ENCODE peak calls at places on chromosomes 7 and 10, in five cellular contexts. One of them, this sample, is unnamed.

GRCh38 chr7:41238851-41239331 is 464.0 kb downstream of the INHBA start:
- DNase-seq in stomach: no peak
- DNase-seq in foreskin keratinocyte: peak; percentile 89
- DNase-seq in fibroblast of villous mesenchyme: peak; percentile 17
- DNase-seq in neural crest cell: no peak
- DNase-seq in this sample: peak; percentile 23

GRCh38 chr10:132169766-132170560 is 16.8 kb upstream of the DPYSL4 start:
- DNase-seq in stomach: no peak
- DNase-seq in foreskin keratinocyte: no peak
- DNase-seq in fibroblast of villous mesenchyme: no peak
- DNase-seq in neural crest cell: no peak
- DNase-seq in this sample: no peak

GRCh38 chr7:141208539-141208938 is 134.7 kb downstream of the TMEM178B start:
- DNase-seq in stomach: no peak
- DNase-seq in foreskin keratinocyte: peak; percentile 5
- DNase-seq in fibroblast of villous mesenchyme: no peak
- DNase-seq in neural crest cell: no peak
- DNase-seq in this sample: no peak

GRCh38 chr7:157660971-157661610 is 324.3 kb downstream of the DNAJB6 start:
- DNase-seq in stomach: no peak
- DNase-seq in foreskin keratinocyte: no peak
- DNase-seq in fibroblast of villous mesenchyme: no peak
- DNase-seq in neural crest cell: no peak
- DNase-seq in this sample: no peak

GRCh38 chr7:156816943-156817572 is 75.9 kb downstream of the LMBR1 start:
- DNase-seq in stomach: no peak
- DNase-seq in foreskin keratinocyte: no peak
- DNase-seq in fibroblast of villous mesenchyme: peak; percentile 33
- DNase-seq in neural crest cell: no peak
- DNase-seq in this sample: no peak

GRCh38 chr7:129750091-129750870 is 138.8 kb downstream of the NRF1 start:
- DNase-seq in stomach: no peak
- DNase-seq in foreskin keratinocyte: no peak
- DNase-seq in fibroblast of villous mesenchyme: no peak
- DNase-seq in neural crest cell: no peak
- DNase-seq in this sample: no peak

GRCh38 chr7:110587294-110587693 is 503.6 kb upstream of the LRRN3 start:
- DNase-seq in stomach: no peak
- DNase-seq in foreskin keratinocyte: no peak
- DNase-seq in fibroblast of villous mesenchyme: no peak
- DNase-seq in neural crest cell: no peak
- DNase-seq in this sample: no peak

GRCh38 chr10:59524373-59524772 is 162.0 kb upstream of the FAM13C start:
- DNase-seq in stomach: no peak
- DNase-seq in foreskin keratinocyte: no peak
- DNase-seq in fibroblast of villous mesenchyme: no peak
- DNase-seq in neural crest cell: no peak
- DNase-seq in this sample: no peak

GRCh38 chr10:17049195-17049594 is 80.4 kb downstream of the CUBN start:
- DNase-seq in stomach: no peak
- DNase-seq in foreskin keratinocyte: peak; percentile 54
- DNase-seq in fibroblast of villous mesenchyme: no peak
- DNase-seq in neural crest cell: no peak
- DNase-seq in this sample: no peak

GRCh38 chr10:15642095-15642494 is 77.6 kb downstream of the ITGA8 start:
- DNase-seq in stomach: no peak
- DNase-seq in foreskin keratinocyte: no peak
- DNase-seq in fibroblast of villous mesenchyme: peak; percentile 14
- DNase-seq in neural crest cell: no peak
- DNase-seq in this sample: no peak

GRCh38 chr7:2480071-2480410 is 3.8 kb upstream of the GRIFIN start:
- DNase-seq in stomach: no peak
- DNase-seq in foreskin keratinocyte: no peak
- DNase-seq in fibroblast of villous mesenchyme: no peak
- DNase-seq in neural crest cell: no peak
- DNase-seq in this sample: peak; percentile 53

GRCh38 chr7:158782638-158783490 is 46.4 kb downstream of the ESYT2 start:
- DNase-seq in stomach: no peak
- DNase-seq in foreskin keratinocyte: peak; percentile 51
- DNase-seq in fibroblast of villous mesenchyme: peak; percentile 63
- DNase-seq in neural crest cell: no peak
- DNase-seq in this sample: no peak

GRCh38 chr10:110775406-110775805 is 96.3 kb upstream of the PDCD4 start:
- DNase-seq in stomach: no peak
- DNase-seq in foreskin keratinocyte: no peak
- DNase-seq in fibroblast of villous mesenchyme: no peak
- DNase-seq in neural crest cell: no peak
- DNase-seq in this sample: no peak

GRCh38 chr10:116270691-116271592 is 2.1 kb downstream of the GFRA1 start:
- DNase-seq in stomach: no peak
- DNase-seq in foreskin keratinocyte: no peak
- DNase-seq in fibroblast of villous mesenchyme: no peak
- DNase-seq in neural crest cell: peak; percentile 29
- DNase-seq in this sample: peak; percentile 60

GRCh38 chr10:63241898-63242297 is 108.8 kb downstream of the NRBF2 start:
- DNase-seq in stomach: no peak
- DNase-seq in foreskin keratinocyte: no peak
- DNase-seq in fibroblast of villous mesenchyme: no peak
- DNase-seq in neural crest cell: no peak
- DNase-seq in this sample: no peak

GRCh38 chr10:69345890-69346474 is 67.7 kb downstream of the HK1 start:
- DNase-seq in stomach: no peak
- DNase-seq in foreskin keratinocyte: no peak
- DNase-seq in fibroblast of villous mesenchyme: no peak
- DNase-seq in neural crest cell: no peak
- DNase-seq in this sample: no peak

GRCh38 chr10:131063311-131063710 is 248.2 kb downstream of the TCERG1L start:
- DNase-seq in stomach: no peak
- DNase-seq in foreskin keratinocyte: no peak
- DNase-seq in fibroblast of villous mesenchyme: no peak
- DNase-seq in neural crest cell: no peak
- DNase-seq in this sample: no peak

GRCh38 chr7:84153005-84153404 is 41.6 kb downstream of the SEMA3A start:
- DNase-seq in stomach: no peak
- DNase-seq in foreskin keratinocyte: no peak
- DNase-seq in fibroblast of villous mesenchyme: no peak
- DNase-seq in neural crest cell: no peak
- DNase-seq in this sample: no peak

GRCh38 chr7:143848192-143848591 is 53.8 kb downstream of the TCAF1 start:
- DNase-seq in stomach: no peak
- DNase-seq in foreskin keratinocyte: no peak
- DNase-seq in fibroblast of villous mesenchyme: no peak
- DNase-seq in neural crest cell: no peak
- DNase-seq in this sample: no peak

GRCh38 chr10:31776159-31776558 is 152.5 kb downstream of the ARHGAP12 start:
- DNase-seq in stomach: no peak
- DNase-seq in foreskin keratinocyte: no peak
- DNase-seq in fibroblast of villous mesenchyme: no peak
- DNase-seq in neural crest cell: no peak
- DNase-seq in this sample: no peak
- TF ChIP-seq CTCF in stomach: no peak
- TF ChIP-seq CTCF in foreskin keratinocyte: no peak
- TF ChIP-seq CTCF in fibroblast of villous mesenchyme: no peak
- TF ChIP-seq CTCF in neural crest cell: no peak
- TF ChIP-seq CTCF in this sample: no peak

GRCh38 chr10:5343979-5344378 is 20.8 kb upstream of the UCN3 start:
- DNase-seq in stomach: no peak
- DNase-seq in foreskin keratinocyte: no peak
- DNase-seq in fibroblast of villous mesenchyme: no peak
- DNase-seq in neural crest cell: no peak
- DNase-seq in this sample: no peak

GRCh38 chr10:5343092-5343491 is 21.7 kb upstream of the UCN3 start:
- DNase-seq in stomach: no peak
- DNase-seq in foreskin keratinocyte: no peak
- DNase-seq in fibroblast of villous mesenchyme: no peak
- DNase-seq in neural crest cell: no peak
- DNase-seq in this sample: no peak

GRCh38 chr10:5346881-5347280 is 17.9 kb upstream of the UCN3 start:
- DNase-seq in stomach: no peak
- DNase-seq in foreskin keratinocyte: no peak
- DNase-seq in fibroblast of villous mesenchyme: no peak
- DNase-seq in neural crest cell: no peak
- DNase-seq in this sample: no peak

GRCh38 chr10:5344746-5345145 is 20.0 kb upstream of the UCN3 start:
- DNase-seq in stomach: no peak
- DNase-seq in foreskin keratinocyte: no peak
- DNase-seq in fibroblast of villous mesenchyme: no peak
- DNase-seq in neural crest cell: no peak
- DNase-seq in this sample: no peak

GRCh38 chr10:5343561-5343960 is 21.2 kb upstream of the UCN3 start:
- DNase-seq in stomach: no peak
- DNase-seq in foreskin keratinocyte: no peak
- DNase-seq in fibroblast of villous mesenchyme: no peak
- DNase-seq in neural crest cell: no peak
- DNase-seq in this sample: no peak
- TF ChIP-seq CTCF in stomach: no peak
- TF ChIP-seq CTCF in foreskin keratinocyte: no peak
- TF ChIP-seq CTCF in fibroblast of villous mesenchyme: no peak
- TF ChIP-seq CTCF in neural crest cell: no peak
- TF ChIP-seq CTCF in this sample: no peak

GRCh38 chr7:79425665-79426064 is 27.8 kb downstream of the MAGI2 start:
- DNase-seq in stomach: no peak
- DNase-seq in foreskin keratinocyte: no peak
- DNase-seq in fibroblast of villous mesenchyme: no peak
- DNase-seq in neural crest cell: no peak
- DNase-seq in this sample: no peak

GRCh38 chr7:79420464-79420863 is 33.0 kb downstream of the MAGI2 start:
- DNase-seq in stomach: no peak
- DNase-seq in foreskin keratinocyte: peak; percentile 47
- DNase-seq in fibroblast of villous mesenchyme: peak; percentile 97
- DNase-seq in neural crest cell: no peak
- DNase-seq in this sample: no peak

GRCh38 chr7:79421751-79422150 is 31.7 kb downstream of the MAGI2 start:
- DNase-seq in stomach: no peak
- DNase-seq in foreskin keratinocyte: no peak
- DNase-seq in fibroblast of villous mesenchyme: no peak
- DNase-seq in neural crest cell: no peak
- DNase-seq in this sample: no peak
- TF ChIP-seq CTCF in stomach: no peak
- TF ChIP-seq CTCF in foreskin keratinocyte: no peak
- TF ChIP-seq CTCF in fibroblast of villous mesenchyme: no peak
- TF ChIP-seq CTCF in neural crest cell: no peak
- TF ChIP-seq CTCF in this sample: no peak

GRCh38 chr7:74059681-74060588 is 23.7 kb upstream of the LIMK1 start:
- DNase-seq in stomach: peak; percentile 96
- DNase-seq in foreskin keratinocyte: peak; percentile 62
- DNase-seq in fibroblast of villous mesenchyme: no peak
- DNase-seq in neural crest cell: no peak
- DNase-seq in this sample: no peak
- TF ChIP-seq CTCF in stomach: no peak
- TF ChIP-seq CTCF in foreskin keratinocyte: peak; percentile 25
- TF ChIP-seq CTCF in fibroblast of villous mesenchyme: no peak
- TF ChIP-seq CTCF in neural crest cell: no peak
- TF ChIP-seq CTCF in this sample: no peak

DNA sequence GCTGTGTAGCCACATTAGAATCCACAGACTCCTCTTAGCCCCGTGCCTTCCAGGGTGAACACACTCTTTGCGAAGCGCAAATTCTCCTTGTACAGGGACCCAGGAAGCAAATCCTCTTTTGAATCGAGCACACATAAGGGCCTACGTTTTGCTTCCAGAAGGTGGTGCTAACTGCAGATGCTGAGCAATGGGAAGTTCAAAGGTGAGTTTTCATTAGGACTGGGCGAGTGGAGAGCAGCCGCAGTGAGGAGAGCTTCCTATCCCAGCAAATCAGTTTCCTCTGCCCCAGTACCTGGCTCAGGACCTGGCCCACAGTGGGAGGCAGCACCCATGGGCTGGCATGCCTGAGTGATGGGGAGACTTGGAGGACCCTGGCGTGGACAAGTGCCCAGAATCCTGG is 23.5 kb upstream of the GPR26 start:
- DNase-seq in stomach: peak; percentile 10
- DNase-seq in foreskin keratinocyte: no peak
- DNase-seq in fibroblast of villous mesenchyme: no peak
- DNase-seq in neural crest cell: no peak
- DNase-seq in this sample: no peak
- TF ChIP-seq CTCF in stomach: no peak
- TF ChIP-seq CTCF in foreskin keratinocyte: no peak
- TF ChIP-seq CTCF in fibroblast of villous mesenchyme: no peak
- TF ChIP-seq CTCF in neural crest cell: no peak
- TF ChIP-seq CTCF in this sample: no peak

DNA sequence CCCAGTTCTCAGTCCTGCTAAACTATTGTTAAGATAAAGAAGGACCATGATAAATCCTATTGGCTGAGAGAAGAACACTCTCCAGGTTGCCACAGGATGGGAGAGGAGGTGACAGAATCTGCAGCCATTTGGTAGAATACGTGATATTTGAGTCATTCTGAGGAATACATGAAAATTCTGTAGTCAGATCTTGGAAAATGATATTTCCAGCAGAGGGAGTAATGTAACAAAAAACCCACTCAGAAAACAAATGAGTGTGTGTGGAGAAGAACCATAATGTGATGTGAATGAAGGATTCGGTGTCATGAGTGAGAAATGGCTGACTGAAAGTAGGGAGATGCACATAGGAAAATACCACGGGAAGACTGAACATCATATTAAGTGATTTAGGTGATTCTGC is 128.5 kb upstream of the PFKP start:
- DNase-seq in stomach: no peak
- DNase-seq in foreskin keratinocyte: no peak
- DNase-seq in fibroblast of villous mesenchyme: peak; percentile 10
- DNase-seq in neural crest cell: no peak
- DNase-seq in this sample: no peak
- TF ChIP-seq CTCF in stomach: no peak
- TF ChIP-seq CTCF in foreskin keratinocyte: peak; percentile 26
- TF ChIP-seq CTCF in fibroblast of villous mesenchyme: peak; percentile 16
- TF ChIP-seq CTCF in neural crest cell: no peak
- TF ChIP-seq CTCF in this sample: no peak